ENCODE peak calls at places on chromosomes 6 and 20, in five cellular contexts. One of them, this sample, is unnamed.
A peak's percentile ranks its signal among the peaks of the same experiment; 100 is the strongest.

GRCh38 chr6:116682334-116682712 is 1.3 kb downstream of the KPNA5 start:
- DNase-seq in progenitor cell of endocrine pancreas: no peak
- DNase-seq in GM12891: no peak
- DNase-seq in SHP77: no peak
- DNase-seq in NCI-H1417: peak; percentile 6
- DNase-seq in this sample: no peak

GRCh38 chr6:150448221-150448620 is 79.4 kb downstream of the IYD start:
- DNase-seq in progenitor cell of endocrine pancreas: no peak
- DNase-seq in GM12891: no peak
- DNase-seq in SHP77: no peak
- DNase-seq in NCI-H1417: no peak
- DNase-seq in this sample: no peak

GRCh38 chr20:48159156-48159971 is 374.1 kb upstream of the SULF2 start:
- DNase-seq in progenitor cell of endocrine pancreas: no peak
- DNase-seq in GM12891: no peak
- DNase-seq in SHP77: no peak
- DNase-seq in NCI-H1417: no peak
- DNase-seq in this sample: no peak

GRCh38 chr6:27829453-27830211 is 82.6 kb downstream of the OR2B2 start:
- DNase-seq in progenitor cell of endocrine pancreas: no peak
- DNase-seq in GM12891: no peak
- DNase-seq in SHP77: no peak
- DNase-seq in NCI-H1417: no peak
- DNase-seq in this sample: no peak

GRCh38 chr6:35775031-35775430 is 1.4 kb upstream of the CLPSL2 start:
- DNase-seq in progenitor cell of endocrine pancreas: no peak
- DNase-seq in GM12891: no peak
- DNase-seq in SHP77: no peak
- DNase-seq in NCI-H1417: no peak
- DNase-seq in this sample: no peak

GRCh38 chr6:32445321-32445854 is 5.7 kb downstream of the HLA-DRA start:
- DNase-seq in progenitor cell of endocrine pancreas: no peak
- DNase-seq in GM12891: no peak
- DNase-seq in SHP77: no peak
- DNase-seq in NCI-H1417: no peak
- DNase-seq in this sample: no peak

GRCh38 chr20:63241272-63241671 is 5.6 kb downstream of the BIRC7 start:
- DNase-seq in progenitor cell of endocrine pancreas: no peak
- DNase-seq in GM12891: no peak
- DNase-seq in SHP77: no peak
- DNase-seq in NCI-H1417: no peak
- DNase-seq in this sample: no peak

GRCh38 chr20:46683939-46684750 is 5.1 kb downstream of the TP53RK start:
- DNase-seq in progenitor cell of endocrine pancreas: no peak
- DNase-seq in GM12891: no peak
- DNase-seq in SHP77: peak; percentile 80
- DNase-seq in NCI-H1417: no peak
- DNase-seq in this sample: no peak

GRCh38 chr20:13549451-13549850 is 89.3 kb downstream of the TASP1 start:
- DNase-seq in progenitor cell of endocrine pancreas: no peak
- DNase-seq in GM12891: no peak
- DNase-seq in SHP77: no peak
- DNase-seq in NCI-H1417: no peak
- DNase-seq in this sample: no peak

GRCh38 chr6:138088307-138088744 is 18.9 kb downstream of the PERP start:
- DNase-seq in progenitor cell of endocrine pancreas: no peak
- DNase-seq in GM12891: no peak
- DNase-seq in SHP77: no peak
- DNase-seq in NCI-H1417: no peak
- DNase-seq in this sample: no peak

GRCh38 chr20:10982692-10983091 is 308.9 kb upstream of the JAG1 start:
- DNase-seq in progenitor cell of endocrine pancreas: no peak
- DNase-seq in GM12891: no peak
- DNase-seq in SHP77: no peak
- DNase-seq in NCI-H1417: no peak
- DNase-seq in this sample: peak; percentile 34

GRCh38 chr20:57111028-57111373 is 155.4 kb downstream of the BMP7 start:
- DNase-seq in progenitor cell of endocrine pancreas: no peak
- DNase-seq in GM12891: no peak
- DNase-seq in SHP77: no peak
- DNase-seq in NCI-H1417: no peak
- DNase-seq in this sample: no peak

GRCh38 chr6:158642097-158642601 is 2.4 kb downstream of the DYNLT1 start:
- DNase-seq in progenitor cell of endocrine pancreas: no peak
- DNase-seq in GM12891: no peak
- DNase-seq in SHP77: no peak
- DNase-seq in NCI-H1417: no peak
- DNase-seq in this sample: peak; percentile 54

GRCh38 chr6:163148781-163149534 is 265.6 kb upstream of the QKI start:
- DNase-seq in progenitor cell of endocrine pancreas: no peak
- DNase-seq in GM12891: no peak
- DNase-seq in SHP77: no peak
- DNase-seq in NCI-H1417: no peak
- DNase-seq in this sample: no peak

GRCh38 chr6:166551797-166552495 is 34.5 kb downstream of the RAMACL start:
- DNase-seq in progenitor cell of endocrine pancreas: no peak
- DNase-seq in GM12891: no peak
- DNase-seq in SHP77: no peak
- DNase-seq in NCI-H1417: no peak
- DNase-seq in this sample: no peak